ENCODE peak calls at places on chromosomes 1 and 21, in eight cellular contexts. One of them, this sample, is unnamed. For H3K9me3, the result is how much of the 10 kb centered on the place peaks cover.

GRCh38 chr1:101264699-101265098 is 27.9 kb downstream of the S1PR1 start:
- DNase-seq in neural progenitor cell: no peak
- DNase-seq in adrenal gland: no peak
- DNase-seq in lower lobe of right lung: no peak
- DNase-seq in ascending aorta: no peak
- DNase-seq in left lung: no peak
- DNase-seq in upper lobe of right lung: no peak
- DNase-seq in cardiac muscle cell: peak
- DNase-seq in this sample: no peak

GRCh38 chr1:162360237-162360873 is 16.3 kb downstream of the SPATA46 start:
- DNase-seq in adrenal gland: no peak
- DNase-seq in cardiac muscle cell: no peak
- DNase-seq in lower lobe of right lung: no peak
- DNase-seq in left lung: no peak
- DNase-seq in upper lobe of right lung: no peak
- DNase-seq in neural progenitor cell: no peak
- DNase-seq in ascending aorta: no peak
- DNase-seq in this sample: no peak

GRCh38 chr1:103514920-103515503 is 10.5 kb upstream of the RNPC3 start:
- DNase-seq in ascending aorta: no peak
- DNase-seq in neural progenitor cell: peak
- DNase-seq in left lung: no peak
- DNase-seq in upper lobe of right lung: no peak
- DNase-seq in cardiac muscle cell: peak
- DNase-seq in adrenal gland: no peak
- DNase-seq in lower lobe of right lung: no peak
- DNase-seq in this sample: no peak

GRCh38 chr1:240611228-240611618 is 732 bp downstream of the GREM2 start:
- DNase-seq in ascending aorta: no peak
- DNase-seq in left lung: no peak
- DNase-seq in upper lobe of right lung: no peak
- DNase-seq in cardiac muscle cell: no peak
- DNase-seq in neural progenitor cell: no peak
- DNase-seq in lower lobe of right lung: no peak
- DNase-seq in adrenal gland: no peak
- DNase-seq in this sample: no peak

GRCh38 chr1:19081218-19081893 is 124.9 kb upstream of the IFFO2 start:
- DNase-seq in neural progenitor cell: no peak
- DNase-seq in cardiac muscle cell: peak
- DNase-seq in left lung: peak
- DNase-seq in adrenal gland: no peak
- DNase-seq in lower lobe of right lung: no peak
- DNase-seq in ascending aorta: no peak
- DNase-seq in upper lobe of right lung: no peak
- DNase-seq in this sample: no peak

GRCh38 chr21:42862774-42863503 is 16.4 kb downstream of the WDR4 start:
- DNase-seq in cardiac muscle cell: no peak
- DNase-seq in upper lobe of right lung: peak
- DNase-seq in adrenal gland: no peak
- DNase-seq in ascending aorta: no peak
- DNase-seq in neural progenitor cell: no peak
- DNase-seq in left lung: no peak
- DNase-seq in lower lobe of right lung: no peak
- DNase-seq in this sample: no peak

GRCh38 chr1:203120325-203121138 is 7.0 kb upstream of the ADORA1 start:
- DNase-seq in left lung: no peak
- DNase-seq in cardiac muscle cell: no peak
- DNase-seq in ascending aorta: no peak
- DNase-seq in lower lobe of right lung: no peak
- DNase-seq in adrenal gland: peak
- DNase-seq in upper lobe of right lung: no peak
- DNase-seq in neural progenitor cell: no peak
- DNase-seq in this sample: no peak

GRCh38 chr1:108830119-108831008 is 26.5 kb downstream of the AKNAD1 start:
- DNase-seq in cardiac muscle cell: peak
- DNase-seq in ascending aorta: peak
- DNase-seq in upper lobe of right lung: no peak
- DNase-seq in adrenal gland: peak
- DNase-seq in neural progenitor cell: no peak
- DNase-seq in left lung: peak
- DNase-seq in lower lobe of right lung: peak
- DNase-seq in this sample: no peak

GRCh38 chr1:205283270-205284147 is 38.0 kb downstream of the NUAK2 start:
- DNase-seq in ascending aorta: no peak
- DNase-seq in left lung: no peak
- DNase-seq in neural progenitor cell: no peak
- DNase-seq in cardiac muscle cell: no peak
- DNase-seq in upper lobe of right lung: no peak
- DNase-seq in adrenal gland: no peak
- DNase-seq in lower lobe of right lung: no peak
- DNase-seq in this sample: no peak

DNA sequence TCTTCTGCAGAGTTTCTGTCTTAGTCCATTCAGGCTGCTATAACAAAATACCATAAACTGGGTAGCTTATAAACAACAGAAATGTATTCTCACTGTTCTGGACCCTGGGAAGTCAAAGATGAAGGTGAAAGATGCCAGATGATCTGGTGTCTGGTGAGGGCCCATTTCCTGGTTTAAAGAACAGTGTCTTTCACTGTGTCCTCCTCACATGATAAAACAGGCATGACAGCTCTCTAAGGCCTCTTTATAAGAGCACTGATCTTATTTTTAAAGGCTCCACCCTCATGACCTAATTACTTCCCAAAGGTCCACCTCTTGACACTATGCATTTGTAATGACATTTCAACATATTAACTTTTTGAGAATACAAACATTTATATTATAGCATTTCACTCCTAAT is 250.2 kb upstream of the ZRANB2 start:
- DNase-seq in cardiac muscle cell: no peak
- DNase-seq in lower lobe of right lung: no peak
- DNase-seq in upper lobe of right lung: no peak
- DNase-seq in ascending aorta: no peak
- DNase-seq in adrenal gland: no peak
- DNase-seq in left lung: no peak
- DNase-seq in neural progenitor cell: no peak
- DNase-seq in this sample: no peak
- H3K9me3 ChIP-seq in cardiac muscle cell: under half
- H3K9me3 ChIP-seq in lower lobe of right lung: under half
- H3K9me3 ChIP-seq in upper lobe of right lung: under half
- H3K9me3 ChIP-seq in ascending aorta: under half
- H3K9me3 ChIP-seq in adrenal gland: under half
- H3K9me3 ChIP-seq in left lung: under half
- H3K9me3 ChIP-seq in neural progenitor cell: under half
- H3K9me3 ChIP-seq in this sample: under half

GRCh38 chr1:227125929-227126545 is 185.9 kb downstream of the COQ8A start:
- DNase-seq in lower lobe of right lung: no peak
- DNase-seq in upper lobe of right lung: no peak
- DNase-seq in neural progenitor cell: peak
- DNase-seq in adrenal gland: no peak
- DNase-seq in left lung: no peak
- DNase-seq in ascending aorta: no peak
- DNase-seq in cardiac muscle cell: no peak
- DNase-seq in this sample: no peak

GRCh38 chr1:227134686-227135314 is 183.5 kb downstream of the CDC42BPA start:
- DNase-seq in adrenal gland: no peak
- DNase-seq in neural progenitor cell: no peak
- DNase-seq in upper lobe of right lung: no peak
- DNase-seq in cardiac muscle cell: peak
- DNase-seq in lower lobe of right lung: no peak
- DNase-seq in ascending aorta: no peak
- DNase-seq in left lung: no peak
- DNase-seq in this sample: no peak

GRCh38 chr1:227127891-227128290 is 187.8 kb downstream of the COQ8A start:
- DNase-seq in left lung: no peak
- DNase-seq in ascending aorta: no peak
- DNase-seq in neural progenitor cell: no peak
- DNase-seq in adrenal gland: no peak
- DNase-seq in lower lobe of right lung: no peak
- DNase-seq in cardiac muscle cell: no peak
- DNase-seq in upper lobe of right lung: no peak
- DNase-seq in this sample: no peak

GRCh38 chr1:227136210-227136609 is 182.1 kb downstream of the CDC42BPA start:
- DNase-seq in adrenal gland: no peak
- DNase-seq in lower lobe of right lung: no peak
- DNase-seq in upper lobe of right lung: no peak
- DNase-seq in neural progenitor cell: no peak
- DNase-seq in ascending aorta: no peak
- DNase-seq in cardiac muscle cell: peak
- DNase-seq in left lung: no peak
- DNase-seq in this sample: no peak

GRCh38 chr1:227131193-227131592 is 187.1 kb downstream of the CDC42BPA start:
- DNase-seq in ascending aorta: no peak
- DNase-seq in adrenal gland: no peak
- DNase-seq in lower lobe of right lung: no peak
- DNase-seq in cardiac muscle cell: peak
- DNase-seq in left lung: no peak
- DNase-seq in neural progenitor cell: peak
- DNase-seq in upper lobe of right lung: no peak
- DNase-seq in this sample: no peak
- TF ChIP-seq CTCF in ascending aorta: no peak
- TF ChIP-seq CTCF in adrenal gland: peak
- TF ChIP-seq CTCF in lower lobe of right lung: peak
- TF ChIP-seq CTCF in cardiac muscle cell: peak
- TF ChIP-seq CTCF in left lung: peak
- TF ChIP-seq CTCF in neural progenitor cell: peak
- TF ChIP-seq CTCF in upper lobe of right lung: peak
- TF ChIP-seq CTCF in this sample: no peak

GRCh38 chr1:236165238-236165981 is 23.1 kb downstream of the GPR137B start:
- DNase-seq in ascending aorta: no peak
- DNase-seq in left lung: no peak
- DNase-seq in upper lobe of right lung: no peak
- DNase-seq in adrenal gland: no peak
- DNase-seq in neural progenitor cell: no peak
- DNase-seq in lower lobe of right lung: no peak
- DNase-seq in cardiac muscle cell: no peak
- DNase-seq in this sample: no peak

GRCh38 chr1:236168716-236169429 is 26.5 kb downstream of the GPR137B start:
- DNase-seq in lower lobe of right lung: peak
- DNase-seq in neural progenitor cell: no peak
- DNase-seq in upper lobe of right lung: peak
- DNase-seq in left lung: no peak
- DNase-seq in cardiac muscle cell: peak
- DNase-seq in ascending aorta: peak
- DNase-seq in adrenal gland: peak
- DNase-seq in this sample: no peak

GRCh38 chr1:236167578-236167977 is 25.2 kb downstream of the GPR137B start:
- DNase-seq in upper lobe of right lung: peak
- DNase-seq in lower lobe of right lung: no peak
- DNase-seq in adrenal gland: no peak
- DNase-seq in left lung: no peak
- DNase-seq in cardiac muscle cell: no peak
- DNase-seq in neural progenitor cell: no peak
- DNase-seq in ascending aorta: no peak
- DNase-seq in this sample: no peak

GRCh38 chr1:236166041-236166440 is 23.7 kb downstream of the GPR137B start:
- DNase-seq in cardiac muscle cell: no peak
- DNase-seq in left lung: no peak
- DNase-seq in neural progenitor cell: no peak
- DNase-seq in upper lobe of right lung: no peak
- DNase-seq in lower lobe of right lung: no peak
- DNase-seq in ascending aorta: no peak
- DNase-seq in adrenal gland: no peak
- DNase-seq in this sample: no peak

DNA sequence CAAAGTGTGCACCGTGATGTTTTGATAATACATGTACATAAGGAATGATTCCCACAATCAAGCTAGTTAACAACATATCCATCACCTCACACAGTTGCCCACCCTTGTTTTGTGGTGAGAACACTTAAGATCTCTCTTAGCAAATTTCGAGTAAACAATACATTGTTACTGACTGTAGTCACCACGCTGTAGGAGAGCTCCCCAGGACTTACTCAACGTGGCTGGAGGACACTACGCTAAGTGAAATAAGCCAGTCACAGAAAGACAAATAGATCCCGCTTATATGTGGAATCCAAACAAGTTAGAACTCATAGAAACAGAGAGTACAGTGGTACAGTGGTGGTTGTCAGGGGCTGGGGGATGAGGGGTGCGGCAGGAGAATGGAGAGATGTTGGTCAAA is 24.8 kb downstream of the GPR137B start:
- DNase-seq in neural progenitor cell: no peak
- DNase-seq in cardiac muscle cell: no peak
- DNase-seq in lower lobe of right lung: no peak
- DNase-seq in adrenal gland: no peak
- DNase-seq in ascending aorta: no peak
- DNase-seq in left lung: no peak
- DNase-seq in upper lobe of right lung: no peak
- DNase-seq in this sample: no peak
- H3K9me3 ChIP-seq in neural progenitor cell: under half
- H3K9me3 ChIP-seq in cardiac muscle cell: under half
- H3K9me3 ChIP-seq in lower lobe of right lung: under half
- H3K9me3 ChIP-seq in adrenal gland: under half
- H3K9me3 ChIP-seq in ascending aorta: under half
- H3K9me3 ChIP-seq in left lung: under half
- H3K9me3 ChIP-seq in upper lobe of right lung: under half
- H3K9me3 ChIP-seq in this sample: under half

GRCh38 chr1:31588751-31589515 is 12.6 kb downstream of the TINAGL1 start:
- DNase-seq in left lung: no peak
- DNase-seq in neural progenitor cell: peak
- DNase-seq in cardiac muscle cell: peak
- DNase-seq in ascending aorta: no peak
- DNase-seq in adrenal gland: no peak
- DNase-seq in upper lobe of right lung: peak
- DNase-seq in lower lobe of right lung: peak
- DNase-seq in this sample: peak

GRCh38 chr1:31593136-31593665 is 16.9 kb downstream of the TINAGL1 start:
- DNase-seq in cardiac muscle cell: no peak
- DNase-seq in upper lobe of right lung: peak
- DNase-seq in adrenal gland: no peak
- DNase-seq in left lung: no peak
- DNase-seq in neural progenitor cell: no peak
- DNase-seq in ascending aorta: no peak
- DNase-seq in lower lobe of right lung: no peak
- DNase-seq in this sample: no peak

GRCh38 chr1:31593770-31594632 is 17.7 kb downstream of the TINAGL1 start:
- DNase-seq in ascending aorta: no peak
- DNase-seq in neural progenitor cell: peak
- DNase-seq in adrenal gland: peak
- DNase-seq in lower lobe of right lung: peak
- DNase-seq in cardiac muscle cell: peak
- DNase-seq in upper lobe of right lung: peak
- DNase-seq in left lung: peak
- DNase-seq in this sample: peak

GRCh38 chr1:31591425-31592093 is 15.2 kb downstream of the TINAGL1 start:
- DNase-seq in upper lobe of right lung: peak
- DNase-seq in cardiac muscle cell: no peak
- DNase-seq in left lung: no peak
- DNase-seq in ascending aorta: no peak
- DNase-seq in lower lobe of right lung: no peak
- DNase-seq in adrenal gland: peak
- DNase-seq in neural progenitor cell: no peak
- DNase-seq in this sample: no peak

DNA sequence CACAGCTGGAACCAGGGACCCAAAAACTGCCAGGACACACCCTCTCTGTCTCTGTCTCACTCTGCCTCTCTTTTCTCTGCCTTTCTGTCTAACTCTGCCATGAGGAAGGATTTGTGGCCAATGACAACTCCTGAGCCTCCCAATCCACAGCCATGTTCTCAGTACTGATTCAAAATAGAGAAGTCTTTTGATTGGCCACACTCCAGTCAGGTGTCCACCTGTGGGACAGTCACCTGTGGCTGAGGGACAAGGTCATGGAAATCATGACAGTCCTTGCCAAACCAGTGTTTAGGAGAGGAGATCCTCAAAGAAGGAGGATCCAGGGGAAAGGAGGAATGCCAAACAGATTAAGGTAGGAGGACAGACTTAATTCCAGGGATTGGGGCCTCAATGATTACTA is 15.8 kb downstream of the TINAGL1 start:
- DNase-seq in left lung: no peak
- DNase-seq in ascending aorta: no peak
- DNase-seq in neural progenitor cell: no peak
- DNase-seq in adrenal gland: no peak
- DNase-seq in cardiac muscle cell: no peak
- DNase-seq in lower lobe of right lung: no peak
- DNase-seq in upper lobe of right lung: no peak
- DNase-seq in this sample: no peak
- TF ChIP-seq CTCF in left lung: no peak
- TF ChIP-seq CTCF in ascending aorta: no peak
- TF ChIP-seq CTCF in neural progenitor cell: no peak
- TF ChIP-seq CTCF in adrenal gland: no peak
- TF ChIP-seq CTCF in cardiac muscle cell: no peak
- TF ChIP-seq CTCF in lower lobe of right lung: no peak
- TF ChIP-seq CTCF in upper lobe of right lung: no peak
- TF ChIP-seq CTCF in this sample: no peak

This sample was measured in pancreas.